ENCODE peak calls at places on chromosomes 11 and 22, in seven cellular contexts. V, O, Y, R, S, H and M are unnamed samples.
A peak's percentile ranks its signal among the peaks of the same experiment; 100 is the strongest.

GRCh38 chr11:60193687-60194433 is 11.0 kb upstream of the MS4A6A start:
- DNase-seq in V (no peak), O (no peak), Y (peak; percentile 39), R (peak; percentile 55), S (peak; percentile 48), H (peak; percentile 39), M (no peak)

GRCh38 chr11:8839957-8840945 is 70.7 kb upstream of the AKIP1 start:
- DNase-seq in V (no peak), O (peak; percentile 17), Y (peak; percentile 23), R (no peak), S (no peak), H (no peak), M (no peak)

GRCh38 chr22:48943567-48944432 is 883.9 kb downstream of the BRD1 start:
- DNase-seq in V (no peak), O (peak; percentile 16), Y (no peak), R (no peak), S (no peak), H (no peak), M (no peak)

GRCh38 chr11:80637011-80637410 is 1196.2 kb upstream of the TENM4 start:
- DNase-seq in V (no peak), O (no peak), Y (no peak), R (no peak), S (no peak), H (no peak), M (no peak)

GRCh38 chr11:10275714-10276113 is 18.3 kb downstream of the SBF2 start:
- DNase-seq in V (no peak), O (no peak), Y (no peak), R (no peak), S (no peak), H (no peak), M (no peak)

GRCh38 chr11:32729976-32730375 is 64.5 kb downstream of the CCDC73 start:
- DNase-seq in V (no peak), O (no peak), Y (no peak), R (no peak), S (no peak), H (no peak), M (no peak)

GRCh38 chr11:122069946-122070345 is 46.1 kb downstream of the BLID start:
- DNase-seq in V (peak; percentile 91), O (no peak), Y (peak; percentile 24), R (peak; percentile 41), S (peak; percentile 88), H (peak; percentile 68), M (peak; percentile 72)

GRCh38 chr22:44309137-44309536 is 3.6 kb downstream of the SHISAL1 start:
- DNase-seq in V (peak; percentile 73), O (peak; percentile 2), Y (peak; percentile 86), R (no peak), S (peak; percentile 29), H (peak; percentile 92), M (peak; percentile 83)

GRCh38 chr22:43996170-43996980 is 27.7 kb upstream of the PARVB start:
- DNase-seq in V (no peak), O (no peak), Y (no peak), R (no peak), S (no peak), H (no peak), M (no peak)

GRCh38 chr11:78420255-78420764 is 2.7 kb upstream of the GAB2 start:
- DNase-seq in V (peak; percentile 80), O (peak; percentile 46), Y (peak; percentile 17), R (peak; percentile 63), S (peak; percentile 74), H (peak; percentile 66), M (peak; percentile 39)

GRCh38 chr11:2146051-2146450 is 6.9 kb upstream of the IGF2 start:
- DNase-seq in V (no peak), O (no peak), Y (no peak), R (no peak), S (no peak), H (no peak), M (no peak)

GRCh38 chr11:72787262-72788104 is 6.4 kb downstream of the STARD10 start:
- DNase-seq in V (no peak), O (no peak), Y (no peak), R (peak; percentile 36), S (no peak), H (no peak), M (no peak)

GRCh38 chr11:71098776-71099175 is 153.6 kb downstream of the SHANK2 start:
- DNase-seq in V (no peak), O (no peak), Y (no peak), R (no peak), S (no peak), H (no peak), M (no peak)

GRCh38 chr11:28799316-28799715 is 691.1 kb downstream of the METTL15 start:
- DNase-seq in V (no peak), O (no peak), Y (no peak), R (no peak), S (no peak), H (no peak), M (no peak)

GRCh38 chr22:49179886-49180682 is 647.6 kb downstream of the BRD1 start:
- DNase-seq in V (no peak), O (no peak), Y (no peak), R (no peak), S (no peak), H (no peak), M (no peak)

GRCh38 chr22:27387561-27387960 is 414.0 kb downstream of the MN1 start:
- DNase-seq in V (no peak), O (no peak), Y (no peak), R (no peak), S (no peak), H (no peak), M (no peak)

GRCh38 chr22:35350539-35351503 is 30.1 kb upstream of the HMOX1 start:
- DNase-seq in V (peak; percentile 91), O (peak; percentile 64), Y (peak; percentile 90), R (peak; percentile 90), S (peak; percentile 95), H (peak; percentile 96), M (peak; percentile 85)

GRCh38 chr11:121099885-121100284 is 1.2 kb upstream of the TECTA start:
- DNase-seq in V (no peak), O (no peak), Y (no peak), R (no peak), S (no peak), H (no peak), M (peak; percentile 10)

GRCh38 chr22:27105142-27106025 is 448.0 kb downstream of the MIAT start:
- DNase-seq in V (peak; percentile 83), O (no peak), Y (peak; percentile 63), R (no peak), S (no peak), H (peak; percentile 75), M (no peak)

GRCh38 chr11:89604281-89604680 is 105.8 kb upstream of the TRIM77 start:
- DNase-seq in V (no peak), O (no peak), Y (no peak), R (no peak), S (no peak), H (no peak), M (no peak)

GRCh38 chr22:45626198-45626651 is 45.4 kb upstream of the ATXN10 start:
- DNase-seq in V (no peak), O (no peak), Y (peak; percentile 87), R (no peak), S (no peak), H (no peak), M (no peak)

GRCh38 chr11:134616048-134616447 is 204.0 kb upstream of the B3GAT1 start:
- DNase-seq in V (no peak), O (no peak), Y (no peak), R (no peak), S (no peak), H (no peak), M (no peak)

GRCh38 chr11:116563028-116563712 is 209.6 kb downstream of the BUD13 start:
- DNase-seq in V (no peak), O (peak; percentile 19), Y (no peak), R (peak; percentile 88), S (peak; percentile 59), H (peak; percentile 55), M (no peak)

GRCh38 chr11:112584674-112585073 is 324.0 kb upstream of the PLET1 start:
- DNase-seq in V (no peak), O (no peak), Y (no peak), R (peak; percentile 32), S (peak; percentile 31), H (no peak), M (no peak)

GRCh38 chr11:86696004-86696403 is 23.6 kb upstream of the ME3 start:
- DNase-seq in V (peak; percentile 88), O (no peak), Y (peak; percentile 46), R (no peak), S (no peak), H (peak; percentile 65), M (peak; percentile 73)

GRCh38 chr22:41562461-41562860 is 1.7 kb downstream of the CSDC2 start:
- DNase-seq in V (no peak), O (no peak), Y (no peak), R (no peak), S (no peak), H (no peak), M (no peak)

GRCh38 chr11:19872526-19873135 is 160.0 kb downstream of the NAV2 start:
- DNase-seq in V (no peak), O (no peak), Y (no peak), R (peak; percentile 66), S (no peak), H (no peak), M (no peak)

GRCh38 chr11:86396403-86396802 is 21.7 kb downstream of the CCDC81 start:
- DNase-seq in V (no peak), O (no peak), Y (no peak), R (no peak), S (no peak), H (peak; percentile 62), M (peak; percentile 15)

GRCh38 chr11:27912916-27913315 is 195.0 kb downstream of the KIF18A start:
- DNase-seq in V (no peak), O (no peak), Y (no peak), R (no peak), S (no peak), H (no peak), M (no peak)